ENCODE peak calls at places on chromosome 14, in eight cellular contexts. M is mesenchymal stem cell, V is thoracic aorta, F is small intestine, W is AG10803, R is left ventricle myocardium inferior, B is cardiac muscle cell, H is uterus. T is an unnamed sample.

GRCh38 chr14:70600382-70601157 is at the start of gene MED6:
- DNase-seq in M (peak; percentile 95), V (peak; percentile 66), F (peak; percentile 95), W (peak; percentile 89), R (peak; percentile 95), B (peak; percentile 96), H (peak; percentile 92), T (peak; percentile 95)

GRCh38 chr14:30456296-30456695 is 102.7 kb upstream of the G2E3 start:
- DNase-seq in M (no peak), V (no peak), F (no peak), W (no peak), R (no peak), B (no peak), H (no peak), T (no peak)

GRCh38 chr14:101228949-101229541 is 325.5 kb upstream of the RTL1 start:
- DNase-seq in M (no peak), V (no peak), F (no peak), W (no peak), R (no peak), B (no peak), H (peak; percentile 43), T (no peak)

GRCh38 chr14:33359288-33359881 is 420.7 kb downstream of the NPAS3 start:
- DNase-seq in M (peak; percentile 46), V (no peak), F (no peak), W (no peak), R (no peak), B (no peak), H (no peak), T (no peak)

GRCh38 chr14:22882529-22883190 is 362 bp upstream of the REM2 start:
- DNase-seq in M (peak; percentile 66), V (no peak), F (peak; percentile 45), W (peak; percentile 18), R (no peak), B (peak; percentile 49), H (no peak), T (no peak)

GRCh38 chr14:67423424-67423823 is 11.5 kb upstream of the PLEK2 start:
- DNase-seq in M (no peak), V (no peak), F (no peak), W (no peak), R (no peak), B (no peak), H (no peak), T (no peak)

GRCh38 chr14:48398675-48399282 is 723.4 kb upstream of the MDGA2 start:
- DNase-seq in M (peak; percentile 68), V (no peak), F (peak; percentile 17), W (peak; percentile 11), R (no peak), B (peak; percentile 36), H (no peak), T (no peak)

GRCh38 chr14:100076630-100077029 is 11.4 kb downstream of the EVL start:
- DNase-seq in M (peak; percentile 80), V (no peak), F (no peak), W (peak; percentile 86), R (peak; percentile 35), B (peak; percentile 76), H (peak; percentile 41), T (peak; percentile 62)

GRCh38 chr14:85079842-85080741 is 449.9 kb upstream of the FLRT2 start:
- DNase-seq in M (no peak), V (no peak), F (no peak), W (peak; percentile 9), R (no peak), B (no peak), H (no peak), T (no peak)

GRCh38 chr14:90704362-90705051 is 111.7 kb downstream of the TTC7B start:
- DNase-seq in M (no peak), V (no peak), F (no peak), W (no peak), R (no peak), B (no peak), H (no peak), T (no peak)

GRCh38 chr14:92607702-92608429 is 94.3 kb downstream of the RIN3 start:
- DNase-seq in M (peak; percentile 86), V (no peak), F (peak; percentile 76), W (peak; percentile 80), R (no peak), B (peak; percentile 88), H (no peak), T (no peak)

GRCh38 chr14:75501080-75501479 is 21.2 kb upstream of the BATF start:
- DNase-seq in M (no peak), V (no peak), F (no peak), W (no peak), R (no peak), B (peak; percentile 39), H (no peak), T (no peak)

GRCh38 chr14:49589387-49589786 is 3.2 kb upstream of the RPS29 start:
- DNase-seq in M (no peak), V (no peak), F (no peak), W (no peak), R (no peak), B (no peak), H (no peak), T (no peak)

GRCh38 chr14:105939810-105940508 is 413.6 kb downstream of the TMEM121 start:
- DNase-seq in M (no peak), V (no peak), F (no peak), W (no peak), R (no peak), B (no peak), H (no peak), T (no peak)

GRCh38 chr14:58353516-58354299 is 42.0 kb upstream of the TOMM20L start:
- DNase-seq in M (peak; percentile 5), V (no peak), F (peak; percentile 52), W (peak; percentile 1), R (no peak), B (no peak), H (no peak), T (no peak)

GRCh38 chr14:92386165-92386564 is 63.2 kb downstream of the SLC24A4 start:
- DNase-seq in M (no peak), V (no peak), F (no peak), W (no peak), R (no peak), B (no peak), H (no peak), T (no peak)

GRCh38 chr14:61438860-61439765 is 117.7 kb downstream of the PRKCH start:
- DNase-seq in M (peak; percentile 76), V (no peak), F (peak; percentile 70), W (peak; percentile 59), R (peak; percentile 25), B (peak; percentile 57), H (no peak), T (no peak)
- H3K4me3 ChIP-seq in M (no peak overlapping the region), V (peak overlapping the region; percentile 15), F (no peak overlapping the region), W (no peak overlapping the region), R (peak overlapping the region; percentile 24), B (no peak overlapping the region), H (no peak overlapping the region), T (peak overlapping the region; percentile 7)

GRCh38 chr14:95339301-95339865 is 19.7 kb upstream of the CLMN start:
- DNase-seq in M (no peak), V (no peak), F (peak; percentile 92), W (no peak), R (no peak), B (no peak), H (no peak), T (no peak)

GRCh38 chr14:95338436-95338835 is 18.7 kb upstream of the CLMN start:
- DNase-seq in M (no peak), V (no peak), F (no peak), W (no peak), R (no peak), B (no peak), H (no peak), T (no peak)

GRCh38 chr14:95341564-95341963 is 21.9 kb upstream of the CLMN start:
- DNase-seq in M (no peak), V (no peak), F (no peak), W (no peak), R (peak; percentile 55), B (peak; percentile 16), H (no peak), T (peak; percentile 51)

GRCh38 chr14:95341115-95341514 is 21.4 kb upstream of the CLMN start:
- DNase-seq in M (no peak), V (no peak), F (no peak), W (no peak), R (no peak), B (no peak), H (no peak), T (no peak)

GRCh38 chr14:95340201-95340697 is 20.5 kb upstream of the CLMN start:
- DNase-seq in M (no peak), V (no peak), F (peak; percentile 99), W (no peak), R (no peak), B (no peak), H (no peak), T (no peak)
- H3K4me3 ChIP-seq in M (no peak overlapping the region), V (no peak overlapping the region), F (no peak overlapping the region), W (no peak overlapping the region), R (no peak overlapping the region), B (no peak overlapping the region), H (no peak overlapping the region), T (no peak overlapping the region)

DNA sequence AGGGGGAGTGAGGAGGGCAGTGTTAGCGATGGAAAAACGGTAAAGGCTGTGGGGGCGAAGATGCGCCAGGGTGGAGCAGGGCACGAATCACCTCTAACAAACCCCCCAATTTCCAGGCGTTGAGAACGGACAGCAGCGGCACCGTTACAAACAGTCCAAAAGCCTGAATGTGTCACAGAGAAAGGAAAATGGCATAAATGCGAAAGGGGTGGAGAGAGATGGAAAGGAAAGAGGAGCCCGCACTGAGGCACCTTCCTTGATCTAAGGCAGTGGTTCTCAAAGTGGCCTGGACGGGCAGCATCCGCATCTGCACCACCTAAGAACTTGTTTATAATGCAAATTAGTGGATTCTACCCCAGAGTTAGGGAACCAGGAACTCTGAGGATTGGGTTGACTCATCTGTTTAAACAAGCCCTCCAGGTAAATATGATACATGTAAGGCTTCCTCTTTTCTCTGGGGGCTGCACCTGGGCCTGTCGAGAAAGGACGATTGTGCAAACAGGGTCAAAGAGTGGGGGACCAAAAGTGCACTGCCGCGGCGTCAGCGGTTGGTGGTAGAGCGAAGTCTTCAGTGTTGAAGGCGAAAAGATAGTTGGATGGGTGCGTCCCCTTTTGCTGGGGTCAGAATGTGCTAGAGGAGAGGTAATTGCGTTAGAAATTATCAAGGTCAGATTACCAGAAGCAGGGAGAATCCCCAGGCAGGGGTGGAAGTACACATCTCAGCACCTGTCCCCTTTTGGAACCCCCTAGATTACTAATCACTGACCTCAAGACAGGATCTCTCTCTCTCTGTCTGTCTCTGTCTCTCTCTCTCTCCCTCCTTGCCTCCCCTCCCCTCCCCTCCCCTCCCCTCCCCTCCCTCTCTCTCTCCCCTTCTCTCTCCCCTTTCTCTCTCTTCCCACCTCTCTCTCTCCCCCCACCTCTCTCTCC is 1.3 kb upstream of the KCNH5 start:
- DNase-seq in M (no peak), V (no peak), F (no peak), W (no peak), R (no peak), B (no peak), H (no peak), T (no peak)
- H3K4me3 ChIP-seq in M (peak overlapping the region; percentile 70), V (no peak overlapping the region), F (no peak overlapping the region), W (no peak overlapping the region), R (peak overlapping the region; percentile 53), B (peak overlapping the region; percentile 27), H (no peak overlapping the region), T (no peak overlapping the region)

DNA sequence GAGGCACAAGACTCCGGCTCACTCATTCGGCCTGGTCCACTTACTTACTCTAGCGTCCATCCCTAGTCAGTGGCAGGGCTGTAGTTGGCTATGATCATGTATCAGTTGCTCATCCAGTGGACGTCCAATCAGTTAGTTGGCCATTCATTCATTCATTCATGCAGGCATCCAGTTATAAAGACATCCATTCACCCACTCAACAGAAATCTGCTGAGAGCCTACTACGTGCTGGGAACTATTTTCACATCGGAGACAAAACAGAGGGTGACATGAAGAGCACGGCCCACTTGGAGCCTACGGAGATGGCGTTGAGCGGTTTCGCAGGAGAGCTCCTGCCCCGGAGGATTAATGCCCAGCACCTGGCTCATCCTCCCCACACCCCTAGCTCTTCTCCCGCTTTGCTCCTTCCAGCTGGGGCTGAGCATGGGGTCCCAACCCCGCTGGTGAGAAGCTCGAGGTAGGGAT is 49.7 kb downstream of the SNAPC1 start:
- DNase-seq in M (no peak), V (no peak), F (no peak), W (no peak), R (no peak), B (no peak), H (no peak), T (no peak)
- H3K4me3 ChIP-seq in M (peak overlapping the region; percentile 53), V (peak overlapping the region; percentile 28), F (no peak overlapping the region), W (peak overlapping the region; percentile 20), R (peak overlapping the region; percentile 66), B (peak overlapping the region; percentile 80), H (no peak overlapping the region), T (peak overlapping the region; percentile 52)